ENCODE peak calls at places on chromosomes 2 and 18, in ten cellular contexts. Y is HCT116, X is ovary, R is IMR-90, U is heart left ventricle, K is endothelial cell of umbilical vein, G is prostate gland, L is testis, M is A549, B is spleen. I is an unnamed sample.

GRCh38 chr2:11573418-11574175 is 39.8 kb downstream of the GREB1 start:
- DNase-seq in Y (no peak), X (peak), R (peak), U (no peak), K (no peak), G (no peak), L (no peak), M (no peak), B (peak), I (peak)

GRCh38 chr2:13651684-13652131 is 935.0 kb downstream of the TRIB2 start:
- DNase-seq in Y (no peak), X (no peak), R (no peak), U (no peak), K (no peak), G (no peak), L (no peak), M (no peak), B (no peak), I (no peak)

GRCh38 chr18:46728219-46728930 is 28.5 kb downstream of the ST8SIA5 start:
- DNase-seq in Y (no peak), X (no peak), R (no peak), U (no peak), K (no peak), G (no peak), L (no peak), M (no peak), B (no peak), I (no peak)

GRCh38 chr2:58428286-58428552 is 187.1 kb upstream of the FANCL start:
- DNase-seq in Y (no peak), X (no peak), R (no peak), U (no peak), K (no peak), G (no peak), L (peak), M (peak), B (no peak), I (no peak)

GRCh38 chr2:96202152-96202856 is 6.3 kb downstream of the STARD7 start:
- DNase-seq in Y (no peak), X (no peak), R (no peak), U (no peak), K (no peak), G (no peak), L (no peak), M (no peak), B (no peak), I (no peak)

GRCh38 chr18:56028514-56028913 is 440.5 kb upstream of the TCF4 start:
- DNase-seq in Y (no peak), X (no peak), R (peak), U (no peak), K (peak), G (no peak), L (no peak), M (peak), B (no peak), I (no peak)

GRCh38 chr2:226891780-226892590 is 56.1 kb downstream of the RHBDD1 start:
- DNase-seq in Y (no peak), X (no peak), R (peak), U (no peak), K (no peak), G (no peak), L (no peak), M (no peak), B (no peak), I (no peak)

GRCh38 chr18:8990276-8991031 is 112.0 kb upstream of the NDUFV2 start:
- DNase-seq in Y (no peak), X (peak), R (no peak), U (peak), K (no peak), G (no peak), L (peak), M (no peak), B (no peak), I (no peak)

GRCh38 chr2:61670591-61671503 is 132.7 kb upstream of the XPO1 start:
- DNase-seq in Y (no peak), X (no peak), R (peak), U (peak), K (peak), G (peak), L (peak), M (peak), B (no peak), I (peak)

GRCh38 chr2:225112362-225113111 is 70.3 kb upstream of the DOCK10 start:
- DNase-seq in Y (no peak), X (no peak), R (no peak), U (no peak), K (no peak), G (no peak), L (no peak), M (no peak), B (no peak), I (no peak)

GRCh38 chr18:67131498-67131897 is 385.0 kb downstream of the DSEL start:
- DNase-seq in Y (no peak), X (no peak), R (no peak), U (no peak), K (no peak), G (no peak), L (no peak), M (no peak), B (no peak), I (no peak)

GRCh38 chr2:62871506-62871905 is 166.0 kb downstream of the EHBP1 start:
- DNase-seq in Y (peak), X (no peak), R (no peak), U (no peak), K (peak), G (no peak), L (no peak), M (no peak), B (no peak), I (no peak)

GRCh38 chr18:72833471-72833870 is 34.3 kb downstream of the NETO1 start:
- DNase-seq in Y (no peak), X (no peak), R (no peak), U (no peak), K (no peak), G (no peak), L (no peak), M (no peak), B (no peak), I (no peak)

DNA sequence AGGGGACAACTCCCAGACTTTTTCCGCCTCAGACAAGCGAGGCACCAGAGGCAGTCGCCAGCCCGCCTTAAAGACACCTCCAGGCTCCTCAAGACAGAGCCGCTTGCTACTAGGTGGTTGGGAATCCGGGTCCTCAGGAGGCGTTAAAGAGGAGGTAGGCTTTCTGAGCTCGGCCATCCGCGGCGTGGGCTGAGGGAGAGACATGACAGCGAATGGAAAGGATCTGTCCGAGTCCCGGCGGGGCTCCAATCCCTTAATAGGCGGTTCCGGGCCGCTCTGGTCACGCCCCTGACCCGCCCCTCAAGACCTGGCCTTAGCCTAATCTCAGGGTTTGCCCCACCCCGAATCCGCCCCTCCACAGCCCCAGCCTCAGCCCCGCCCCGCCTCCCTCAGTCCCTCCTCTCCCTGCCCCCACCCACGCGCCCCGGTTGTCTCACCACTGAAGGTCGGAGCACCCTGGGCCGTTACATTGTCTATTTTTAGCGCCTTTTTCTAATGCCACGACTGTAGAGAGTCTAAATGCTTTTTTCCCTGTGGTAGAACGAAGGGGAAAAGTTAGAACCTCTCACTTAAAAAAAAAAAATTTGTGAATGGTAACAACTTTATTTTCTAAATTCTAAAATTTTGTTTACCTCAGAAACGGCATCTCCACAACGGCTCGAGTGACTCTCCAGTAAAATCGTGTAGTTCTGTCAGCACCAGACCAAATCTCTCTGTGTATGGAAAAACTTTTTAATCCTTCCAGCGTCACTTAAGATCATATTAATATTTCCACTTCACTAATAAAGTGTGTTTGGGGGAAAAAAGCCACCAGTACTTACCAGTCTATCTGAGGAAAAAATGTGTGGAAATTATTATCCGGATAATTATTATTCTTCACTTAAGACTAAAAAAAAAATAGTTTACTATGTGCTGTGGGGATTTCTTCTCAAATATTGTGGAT is at the start of gene RAD51AP2:
- DNase-seq in Y (peak), X (peak), R (peak), U (peak), K (peak), G (peak), L (peak), M (peak), B (peak), I (peak)
- TF ChIP-seq POLR2A in Y (no peak), X (no peak), R (no peak), U (no peak), K (no peak), G (peak), L (no peak), M (no peak), B (no peak), I (no peak)

GRCh38 chr2:192230864-192231453 is 36.2 kb upstream of the TMEFF2 start:
- DNase-seq in Y (no peak), X (no peak), R (no peak), U (no peak), K (no peak), G (no peak), L (no peak), M (no peak), B (no peak), I (no peak)
- H3K27ac ChIP-seq in Y (no peak), X (no peak), R (no peak), U (no peak), K (no peak), G (no peak), L (no peak), M (no peak), B (no peak), I (no peak)

GRCh38 chr2:28392297-28393114 is at the start of gene FOSL2:
- DNase-seq in Y (peak), X (peak), R (peak), U (peak), K (peak), G (peak), L (peak), M (peak), B (peak), I (peak)

GRCh38 chr2:28395334-28396061 is 2.8 kb downstream of the FOSL2 start:
- DNase-seq in Y (no peak), X (peak), R (peak), U (no peak), K (peak), G (peak), L (peak), M (no peak), B (no peak), I (peak)

GRCh38 chr2:28394997-28395333 is 2.3 kb downstream of the FOSL2 start:
- DNase-seq in Y (no peak), X (no peak), R (no peak), U (no peak), K (no peak), G (no peak), L (no peak), M (no peak), B (no peak), I (no peak)

GRCh38 chr2:28393115-28393836 is 618 bp downstream of the FOSL2 start:
- DNase-seq in Y (no peak), X (peak), R (peak), U (peak), K (peak), G (peak), L (peak), M (no peak), B (peak), I (peak)

GRCh38 chr2:28394331-28394877 is 1.7 kb downstream of the FOSL2 start:
- DNase-seq in Y (no peak), X (peak), R (peak), U (peak), K (peak), G (peak), L (peak), M (no peak), B (peak), I (peak)
- TF ChIP-seq POLR2A in Y (no peak), X (no peak), R (peak), U (no peak), K (peak), G (peak), L (no peak), M (no peak), B (no peak), I (peak)

GRCh38 chr18:45255142-45255890 is 360.0 kb upstream of the SLC14A2 start:
- DNase-seq in Y (no peak), X (no peak), R (peak), U (no peak), K (no peak), G (no peak), L (no peak), M (no peak), B (no peak), I (no peak)
- H3K27ac ChIP-seq in Y (no peak), X (no peak), R (peak), U (peak), K (no peak), G (no peak), L (no peak), M (no peak), B (no peak), I (peak)

DNA sequence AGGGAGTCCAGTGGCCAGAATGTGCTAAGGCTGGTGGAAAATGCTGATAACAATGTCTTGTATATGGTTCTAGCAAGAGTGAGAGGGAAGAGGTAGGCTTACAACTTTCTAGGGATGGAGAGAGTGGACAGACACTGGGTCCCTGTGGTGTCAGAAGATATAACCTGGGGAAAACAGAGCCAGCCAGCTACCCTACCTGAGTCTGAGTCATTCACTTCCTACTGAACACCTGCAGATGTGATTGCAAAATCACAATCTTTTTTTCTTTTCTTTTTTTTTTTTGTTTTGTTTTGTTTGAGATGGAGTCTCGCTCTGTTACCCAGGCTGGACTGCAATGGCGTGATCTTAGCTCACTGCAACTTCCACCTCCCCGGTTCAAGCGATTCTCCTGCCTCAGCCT is 7.3 kb downstream of the TET3 start:
- DNase-seq in Y (no peak), X (no peak), R (no peak), U (no peak), K (no peak), G (no peak), L (no peak), M (no peak), B (no peak), I (no peak)
- TF ChIP-seq POLR2A in Y (no peak), X (no peak), R (no peak), U (no peak), K (no peak), G (no peak), L (no peak), M (no peak), B (no peak), I (no peak)

GRCh38 chr2:54088719-54089118 is 26.7 kb upstream of the ACYP2 start:
- DNase-seq in Y (no peak), X (no peak), R (no peak), U (no peak), K (no peak), G (no peak), L (no peak), M (no peak), B (no peak), I (no peak)

GRCh38 chr2:54086157-54086556 is 29.3 kb upstream of the ACYP2 start:
- DNase-seq in Y (no peak), X (no peak), R (no peak), U (no peak), K (no peak), G (no peak), L (no peak), M (no peak), B (no peak), I (no peak)

GRCh38 chr2:54088191-54088634 is 27.2 kb upstream of the ACYP2 start:
- DNase-seq in Y (no peak), X (no peak), R (peak), U (no peak), K (no peak), G (no peak), L (no peak), M (no peak), B (no peak), I (no peak)

GRCh38 chr2:54092940-54093339 is 22.5 kb upstream of the ACYP2 start:
- DNase-seq in Y (no peak), X (no peak), R (no peak), U (no peak), K (no peak), G (no peak), L (no peak), M (no peak), B (no peak), I (no peak)

DNA sequence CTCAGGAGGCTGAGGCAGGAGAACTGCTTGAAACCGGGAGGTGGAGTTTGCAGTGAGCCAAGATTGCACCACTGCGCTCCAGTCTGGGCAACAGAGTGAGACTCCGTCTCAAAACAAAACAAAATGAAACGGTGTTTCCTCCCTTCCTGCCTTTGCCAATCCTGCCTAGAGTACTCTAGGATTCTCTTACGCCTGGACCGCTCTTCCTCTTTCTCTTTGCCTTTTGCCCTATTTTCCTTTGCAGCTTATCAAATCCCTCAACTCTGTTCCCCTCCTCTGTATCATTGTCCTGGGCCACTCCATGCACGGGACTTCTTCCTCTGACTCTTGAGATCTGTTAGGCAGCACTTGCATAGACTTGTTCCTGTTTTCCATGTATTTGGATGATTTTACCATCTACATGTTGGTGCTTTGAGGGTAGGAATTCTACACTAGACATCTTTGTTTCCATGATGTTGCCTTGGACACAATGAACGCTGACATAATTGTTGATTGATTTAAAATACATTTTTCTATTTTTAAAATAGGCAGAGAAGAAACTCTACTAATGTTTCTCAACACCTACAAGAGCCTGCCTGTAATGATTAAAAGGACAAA is 24.8 kb upstream of the ACYP2 start:
- DNase-seq in Y (no peak), X (no peak), R (no peak), U (no peak), K (peak), G (no peak), L (no peak), M (no peak), B (no peak), I (no peak)
- H3K27ac ChIP-seq in Y (no peak), X (no peak), R (no peak), U (no peak), K (no peak), G (no peak), L (no peak), M (no peak), B (no peak), I (no peak)

DNA sequence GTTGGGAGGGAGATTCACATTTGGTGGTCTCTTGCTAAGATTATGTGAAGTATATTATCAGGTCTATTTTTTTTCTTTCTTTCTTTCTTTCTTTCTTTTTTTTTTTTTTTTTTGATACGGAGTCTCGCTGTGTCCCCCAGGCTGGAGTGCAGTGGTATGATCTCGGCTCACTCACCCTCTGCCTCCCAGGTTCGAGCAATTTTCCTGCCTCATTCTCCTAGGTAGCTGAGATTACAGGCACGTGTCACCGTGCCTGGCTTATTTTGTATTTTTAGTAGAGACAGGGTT is 9.8 kb downstream of the TET3 start:
- DNase-seq in Y (no peak), X (no peak), R (no peak), U (no peak), K (no peak), G (no peak), L (no peak), M (no peak), B (no peak), I (no peak)
- TF ChIP-seq POLR2A in Y (no peak), X (no peak), R (no peak), U (no peak), K (no peak), G (no peak), L (no peak), M (no peak), B (no peak), I (no peak)

GRCh38 chr2:50014168-50014567 is 859.9 kb upstream of the FSHR start:
- DNase-seq in Y (no peak), X (no peak), R (no peak), U (no peak), K (no peak), G (no peak), L (no peak), M (no peak), B (no peak), I (no peak)

DNA sequence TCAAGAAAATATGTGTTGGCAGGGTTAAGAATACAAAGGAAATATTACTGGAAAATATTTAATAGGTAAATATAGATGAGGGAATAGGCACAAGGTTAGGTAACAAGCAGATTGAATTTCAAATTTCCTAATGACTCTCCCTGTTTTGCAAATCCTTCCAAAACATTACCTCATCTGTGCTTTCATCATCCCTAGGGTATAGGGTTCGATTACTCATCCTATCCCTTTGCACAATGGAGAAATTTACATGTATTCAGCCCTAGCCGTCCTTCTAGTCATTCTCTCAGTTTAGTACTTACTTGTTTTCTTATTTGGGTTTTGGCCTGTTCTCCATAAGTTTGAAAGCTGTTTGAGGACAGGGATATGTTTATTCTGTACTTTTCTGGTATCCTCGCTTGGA is 864.6 kb upstream of the FSHR start:
- DNase-seq in Y (no peak), X (no peak), R (no peak), U (no peak), K (no peak), G (no peak), L (no peak), M (no peak), B (no peak), I (no peak)
- H3K27ac ChIP-seq in Y (no peak), X (no peak), R (no peak), U (no peak), K (no peak), G (no peak), L (no peak), M (no peak), B (no peak), I (no peak)

GRCh38 chr2:218329826-218330651 is 26.6 kb upstream of the CATIP start:
- DNase-seq in Y (no peak), X (no peak), R (no peak), U (no peak), K (no peak), G (no peak), L (no peak), M (no peak), B (no peak), I (no peak)
- TF ChIP-seq POLR2A in Y (no peak), X (no peak), R (no peak), U (no peak), K (no peak), G (no peak), L (no peak), M (no peak), B (no peak), I (no peak)

GRCh38 chr2:216717907-216718615 is 22.7 kb upstream of the IGFBP5 start:
- DNase-seq in Y (no peak), X (no peak), R (no peak), U (no peak), K (no peak), G (no peak), L (no peak), M (no peak), B (no peak), I (no peak)
- H3K27ac ChIP-seq in Y (no peak), X (no peak), R (no peak), U (no peak), K (no peak), G (no peak), L (no peak), M (no peak), B (no peak), I (no peak)

I was measured in Peyer's patch.